ENCODE peak calls at places on chromosome 7, in six cellular contexts. M is heart left ventricle; U is ELR; B is Calu3; Z is activated CD4-positive, alpha-beta T cell treated with anti-CD3 and anti-CD28 coated beads, Interleukin-2, amount 50 U/mL, for 24 hours; V is NCI-H460. T is an unnamed sample.

GRCh38 chr7:112449353-112449752 is 907 bp upstream of the IFRD1 start:
- DNase-seq in Z (peak), U (peak), B (peak), M (no peak), V (no peak), T (peak)

GRCh38 chr7:85030893-85031292 is 156.0 kb downstream of the SEMA3D start:
- DNase-seq in U (peak), V (peak), Z (no peak), M (no peak), B (no peak), T (peak)

GRCh38 chr7:2824678-2825461 is 19.2 kb downstream of the GNA12 start:
- DNase-seq in V (no peak), U (no peak), M (no peak), Z (no peak), B (no peak), T (no peak)

GRCh38 chr7:129690701-129691100 is 79.2 kb downstream of the NRF1 start:
- DNase-seq in B (no peak), M (no peak), U (peak), Z (no peak), V (no peak), T (peak)

GRCh38 chr7:132614428-132615076 is 38.3 kb upstream of the PLXNA4 start:
- DNase-seq in B (peak), U (peak), V (no peak), M (peak), Z (no peak), T (peak)

GRCh38 chr7:30965372-30965771 is 1.6 kb downstream of the GHRHR start:
- DNase-seq in V (no peak), M (no peak), U (peak), B (no peak), Z (no peak), T (peak)

GRCh38 chr7:140390466-140391190 is 7.7 kb downstream of the SLC37A3 start:
- DNase-seq in M (no peak), Z (no peak), V (no peak), B (no peak), U (no peak), T (peak)

GRCh38 chr7:49112647-49113046 is 188.3 kb downstream of the CDC14C start:
- DNase-seq in V (no peak), M (no peak), B (no peak), Z (no peak), U (no peak), T (no peak)

GRCh38 chr7:43691611-43692010 is 37.7 kb downstream of the COA1 start:
- DNase-seq in B (no peak), V (no peak), U (no peak), Z (no peak), M (no peak), T (no peak)

GRCh38 chr7:124553485-124553884 is 212.1 kb downstream of the GPR37 start:
- DNase-seq in U (no peak), M (no peak), Z (no peak), V (no peak), B (no peak), T (no peak)

GRCh38 chr7:41817386-41817785 is 114.5 kb upstream of the INHBA start:
- DNase-seq in M (no peak), V (no peak), Z (no peak), U (peak), B (no peak), T (peak)

GRCh38 chr7:73865738-73866445 is 4.9 kb downstream of the TMEM270 start:
- DNase-seq in B (peak), M (no peak), Z (no peak), U (peak), V (peak), T (peak)

GRCh38 chr7:26279405-26279804 is 12.3 kb upstream of the SNX10 start:
- DNase-seq in V (peak), U (peak), M (no peak), B (no peak), Z (no peak), T (peak)

GRCh38 chr7:157014635-157015555 is 4.4 kb upstream of the MNX1 start:
- DNase-seq in Z (no peak), B (no peak), V (no peak), M (no peak), U (no peak), T (no peak)

GRCh38 chr7:90461216-90461615 is 8.2 kb upstream of the PTTG1IP2 start:
- DNase-seq in Z (no peak), V (no peak), U (no peak), B (no peak), M (no peak), T (peak)

GRCh38 chr7:150778738-150779301 is 21.3 kb downstream of the TMEM176B start:
- DNase-seq in M (peak), B (peak), V (peak), Z (peak), U (peak), T (peak)

GRCh38 chr7:56091591-56091990 is 1.2 kb downstream of the PHKG1 start:
- DNase-seq in B (no peak), Z (no peak), U (no peak), M (peak), V (no peak), T (peak)

GRCh38 chr7:36155811-36156361 is 2.8 kb downstream of the EEPD1 start:
- DNase-seq in Z (no peak), V (no peak), M (peak), B (peak), U (no peak), T (peak)

GRCh38 chr7:114786455-114786854 is 135.4 kb upstream of the MDFIC start:
- DNase-seq in U (no peak), B (no peak), V (no peak), M (no peak), Z (no peak), T (no peak)

GRCh38 chr7:99041526-99041925 is 102.4 kb downstream of the SMURF1 start:
- DNase-seq in V (no peak), Z (no peak), U (no peak), M (no peak), B (no peak), T (no peak)

GRCh38 chr7:2288503-2288902 is 25.7 kb downstream of the SNX8 start:
- DNase-seq in U (no peak), Z (no peak), B (no peak), M (no peak), V (no peak), T (no peak)

GRCh38 chr7:151248191-151249033 is at the start of gene SMARCD3:
- DNase-seq in U (peak), B (peak), Z (no peak), M (peak), V (peak), T (peak)

GRCh38 chr7:131110294-131111080 is 217.2 kb upstream of the MKLN1 start:
- DNase-seq in M (no peak), U (peak), B (peak), Z (no peak), V (no peak), T (peak)

GRCh38 chr7:142873281-142873784 is 12.2 kb downstream of the TRPV6 start:
- DNase-seq in U (peak), V (no peak), Z (no peak), M (no peak), B (peak), T (no peak)

GRCh38 chr7:70051726-70052125 is 453.5 kb downstream of the AUTS2 start:
- DNase-seq in B (no peak), M (no peak), U (no peak), Z (no peak), V (no peak), T (no peak)

GRCh38 chr7:154841731-154842331 is 161.1 kb downstream of the PAXIP1 start:
- DNase-seq in Z (no peak), V (no peak), U (no peak), B (no peak), M (no peak), T (no peak)

GRCh38 chr7:95420996-95421846 is 13.6 kb downstream of the PON2 start:
- DNase-seq in M (no peak), B (peak), U (no peak), Z (no peak), V (no peak), T (no peak)

GRCh38 chr7:156064921-156065386 is 252.7 kb upstream of the SHH start:
- DNase-seq in Z (no peak), U (no peak), V (no peak), M (no peak), B (no peak), T (no peak)

GRCh38 chr7:132180481-132180880 is 395.8 kb downstream of the PLXNA4 start:
- DNase-seq in U (no peak), M (no peak), B (no peak), V (no peak), Z (no peak), T (no peak)

GRCh38 chr7:87448427-87448826 is 27.1 kb downstream of the ABCB4 start:
- DNase-seq in B (no peak), Z (no peak), V (no peak), M (no peak), U (no peak), T (no peak)

GRCh38 chr7:135282621-135283295 is 49.1 kb downstream of the STRA8 start:
- DNase-seq in Z (no peak), U (peak), M (no peak), V (no peak), B (no peak), T (peak)

T was measured in GM23248.